ENCODE peak calls at places on chromosomes 3 and 15, in five cellular contexts. One of them, this sample, is unnamed.
A peak's percentile ranks its signal among the peaks of the same experiment; 100 is the strongest.

GRCh38 chr15:76973362-76973743 is 21.6 kb upstream of the PSTPIP1 start:
- DNase-seq in DMS153: no peak
- DNase-seq in stimulated activated CD4-positive, alpha-beta T cell treated with anti-CD3 and anti-CD28 coated beads, Interleukin-15, amount 100 ng/mL, for 24 hours: peak; percentile 78
- DNase-seq in hepatic stellate cell: peak; percentile 43
- DNase-seq in Peyer's patch: peak; percentile 52
- DNase-seq in this sample: no peak

GRCh38 chr15:87863152-87863551 is 393.4 kb downstream of the NTRK3 start:
- DNase-seq in DMS153: no peak
- DNase-seq in stimulated activated CD4-positive, alpha-beta T cell treated with anti-CD3 and anti-CD28 coated beads, Interleukin-15, amount 100 ng/mL, for 24 hours: no peak
- DNase-seq in hepatic stellate cell: no peak
- DNase-seq in Peyer's patch: no peak
- DNase-seq in this sample: no peak

GRCh38 chr3:54427501-54427900 is 305.1 kb downstream of the CACNA2D3 start:
- DNase-seq in DMS153: peak; percentile 68
- DNase-seq in stimulated activated CD4-positive, alpha-beta T cell treated with anti-CD3 and anti-CD28 coated beads, Interleukin-15, amount 100 ng/mL, for 24 hours: no peak
- DNase-seq in hepatic stellate cell: no peak
- DNase-seq in Peyer's patch: no peak
- DNase-seq in this sample: no peak

GRCh38 chr3:67655364-67656121 is 1.1 kb upstream of the SUCLG2 start:
- DNase-seq in DMS153: no peak
- DNase-seq in stimulated activated CD4-positive, alpha-beta T cell treated with anti-CD3 and anti-CD28 coated beads, Interleukin-15, amount 100 ng/mL, for 24 hours: peak; percentile 82
- DNase-seq in hepatic stellate cell: no peak
- DNase-seq in Peyer's patch: peak; percentile 93
- DNase-seq in this sample: no peak

GRCh38 chr15:31222769-31223345 is 103.8 kb upstream of the KLF13 start:
- DNase-seq in DMS153: no peak
- DNase-seq in stimulated activated CD4-positive, alpha-beta T cell treated with anti-CD3 and anti-CD28 coated beads, Interleukin-15, amount 100 ng/mL, for 24 hours: no peak
- DNase-seq in hepatic stellate cell: no peak
- DNase-seq in Peyer's patch: no peak
- DNase-seq in this sample: no peak

GRCh38 chr3:14914777-14915113 is 32.6 kb upstream of the NR2C2 start:
- DNase-seq in DMS153: no peak
- DNase-seq in stimulated activated CD4-positive, alpha-beta T cell treated with anti-CD3 and anti-CD28 coated beads, Interleukin-15, amount 100 ng/mL, for 24 hours: no peak
- DNase-seq in hepatic stellate cell: no peak
- DNase-seq in Peyer's patch: no peak
- DNase-seq in this sample: no peak

GRCh38 chr3:150412599-150413069 is 4.5 kb downstream of the TSC22D2 start:
- DNase-seq in DMS153: no peak
- DNase-seq in stimulated activated CD4-positive, alpha-beta T cell treated with anti-CD3 and anti-CD28 coated beads, Interleukin-15, amount 100 ng/mL, for 24 hours: peak; percentile 24
- DNase-seq in hepatic stellate cell: no peak
- DNase-seq in Peyer's patch: no peak
- DNase-seq in this sample: no peak

GRCh38 chr3:123799544-123800351 is 84.4 kb downstream of the MYLK start:
- DNase-seq in DMS153: no peak
- DNase-seq in stimulated activated CD4-positive, alpha-beta T cell treated with anti-CD3 and anti-CD28 coated beads, Interleukin-15, amount 100 ng/mL, for 24 hours: no peak
- DNase-seq in hepatic stellate cell: no peak
- DNase-seq in Peyer's patch: no peak
- DNase-seq in this sample: no peak

GRCh38 chr3:77707271-77707670 is 667.4 kb downstream of the ROBO2 start:
- DNase-seq in DMS153: no peak
- DNase-seq in stimulated activated CD4-positive, alpha-beta T cell treated with anti-CD3 and anti-CD28 coated beads, Interleukin-15, amount 100 ng/mL, for 24 hours: no peak
- DNase-seq in hepatic stellate cell: no peak
- DNase-seq in Peyer's patch: no peak
- DNase-seq in this sample: no peak

GRCh38 chr3:50352762-50353161 is 2.1 kb downstream of the CYB561D2 start:
- DNase-seq in DMS153: no peak
- DNase-seq in stimulated activated CD4-positive, alpha-beta T cell treated with anti-CD3 and anti-CD28 coated beads, Interleukin-15, amount 100 ng/mL, for 24 hours: no peak
- DNase-seq in hepatic stellate cell: peak; percentile 58
- DNase-seq in Peyer's patch: no peak
- DNase-seq in this sample: no peak

GRCh38 chr15:59632714-59633113 is 21.1 kb downstream of the GCNT3 start:
- DNase-seq in DMS153: no peak
- DNase-seq in stimulated activated CD4-positive, alpha-beta T cell treated with anti-CD3 and anti-CD28 coated beads, Interleukin-15, amount 100 ng/mL, for 24 hours: no peak
- DNase-seq in hepatic stellate cell: no peak
- DNase-seq in Peyer's patch: no peak
- DNase-seq in this sample: no peak

GRCh38 chr15:68730491-68731317 is 90.0 kb downstream of the ANP32A start:
- DNase-seq in DMS153: no peak
- DNase-seq in stimulated activated CD4-positive, alpha-beta T cell treated with anti-CD3 and anti-CD28 coated beads, Interleukin-15, amount 100 ng/mL, for 24 hours: peak; percentile 22
- DNase-seq in hepatic stellate cell: peak; percentile 29
- DNase-seq in Peyer's patch: no peak
- DNase-seq in this sample: no peak

GRCh38 chr3:183161552-183162345 is 785 bp downstream of the LAMP3 start:
- DNase-seq in DMS153: no peak
- DNase-seq in stimulated activated CD4-positive, alpha-beta T cell treated with anti-CD3 and anti-CD28 coated beads, Interleukin-15, amount 100 ng/mL, for 24 hours: no peak
- DNase-seq in hepatic stellate cell: no peak
- DNase-seq in Peyer's patch: peak; percentile 55
- DNase-seq in this sample: no peak

GRCh38 chr15:89457086-89457485 is 39.3 kb downstream of the RHCG start:
- DNase-seq in DMS153: peak; percentile 10
- DNase-seq in stimulated activated CD4-positive, alpha-beta T cell treated with anti-CD3 and anti-CD28 coated beads, Interleukin-15, amount 100 ng/mL, for 24 hours: no peak
- DNase-seq in hepatic stellate cell: peak; percentile 56
- DNase-seq in Peyer's patch: no peak
- DNase-seq in this sample: no peak

GRCh38 chr3:46114324-46114988 is 87.2 kb upstream of the XCR1 start:
- DNase-seq in DMS153: no peak
- DNase-seq in stimulated activated CD4-positive, alpha-beta T cell treated with anti-CD3 and anti-CD28 coated beads, Interleukin-15, amount 100 ng/mL, for 24 hours: no peak
- DNase-seq in hepatic stellate cell: no peak
- DNase-seq in Peyer's patch: no peak
- DNase-seq in this sample: no peak

GRCh38 chr3:167882057-167882667 is 146.6 kb downstream of the SERPINI1 start:
- DNase-seq in DMS153: peak; percentile 44
- DNase-seq in stimulated activated CD4-positive, alpha-beta T cell treated with anti-CD3 and anti-CD28 coated beads, Interleukin-15, amount 100 ng/mL, for 24 hours: no peak
- DNase-seq in hepatic stellate cell: no peak
- DNase-seq in Peyer's patch: no peak
- DNase-seq in this sample: peak; percentile 28

GRCh38 chr3:16122155-16122554 is 52.3 kb upstream of the GALNT15 start:
- DNase-seq in DMS153: no peak
- DNase-seq in stimulated activated CD4-positive, alpha-beta T cell treated with anti-CD3 and anti-CD28 coated beads, Interleukin-15, amount 100 ng/mL, for 24 hours: no peak
- DNase-seq in hepatic stellate cell: no peak
- DNase-seq in Peyer's patch: no peak
- DNase-seq in this sample: no peak

GRCh38 chr3:63655519-63655918 is 3.0 kb downstream of the SNTN start:
- DNase-seq in DMS153: no peak
- DNase-seq in stimulated activated CD4-positive, alpha-beta T cell treated with anti-CD3 and anti-CD28 coated beads, Interleukin-15, amount 100 ng/mL, for 24 hours: no peak
- DNase-seq in hepatic stellate cell: peak; percentile 36
- DNase-seq in Peyer's patch: no peak
- DNase-seq in this sample: no peak

GRCh38 chr3:45095916-45096526 is 50.2 kb downstream of the CDCP1 start:
- DNase-seq in DMS153: no peak
- DNase-seq in stimulated activated CD4-positive, alpha-beta T cell treated with anti-CD3 and anti-CD28 coated beads, Interleukin-15, amount 100 ng/mL, for 24 hours: no peak
- DNase-seq in hepatic stellate cell: no peak
- DNase-seq in Peyer's patch: no peak
- DNase-seq in this sample: no peak

GRCh38 chr3:101216710-101217457 is 103.5 kb downstream of the IMPG2 start:
- DNase-seq in DMS153: no peak
- DNase-seq in stimulated activated CD4-positive, alpha-beta T cell treated with anti-CD3 and anti-CD28 coated beads, Interleukin-15, amount 100 ng/mL, for 24 hours: no peak
- DNase-seq in hepatic stellate cell: no peak
- DNase-seq in Peyer's patch: no peak
- DNase-seq in this sample: no peak

GRCh38 chr3:172138792-172139507 is 99.6 kb downstream of the FNDC3B start:
- DNase-seq in DMS153: peak; percentile 38
- DNase-seq in stimulated activated CD4-positive, alpha-beta T cell treated with anti-CD3 and anti-CD28 coated beads, Interleukin-15, amount 100 ng/mL, for 24 hours: peak; percentile 53
- DNase-seq in hepatic stellate cell: no peak
- DNase-seq in Peyer's patch: no peak
- DNase-seq in this sample: peak; percentile 60

GRCh38 chr3:149356044-149356592 is 21.3 kb downstream of the TM4SF1 start:
- DNase-seq in DMS153: no peak
- DNase-seq in stimulated activated CD4-positive, alpha-beta T cell treated with anti-CD3 and anti-CD28 coated beads, Interleukin-15, amount 100 ng/mL, for 24 hours: no peak
- DNase-seq in hepatic stellate cell: no peak
- DNase-seq in Peyer's patch: no peak
- DNase-seq in this sample: no peak

GRCh38 chr15:88476635-88477038 is 9.1 kb downstream of the MRPS11 start:
- DNase-seq in DMS153: no peak
- DNase-seq in stimulated activated CD4-positive, alpha-beta T cell treated with anti-CD3 and anti-CD28 coated beads, Interleukin-15, amount 100 ng/mL, for 24 hours: peak; percentile 12
- DNase-seq in hepatic stellate cell: peak; percentile 63
- DNase-seq in Peyer's patch: no peak
- DNase-seq in this sample: peak; percentile 7

GRCh38 chr15:40338921-40339620 is 1.7 kb downstream of the CCDC9B start:
- DNase-seq in DMS153: no peak
- DNase-seq in stimulated activated CD4-positive, alpha-beta T cell treated with anti-CD3 and anti-CD28 coated beads, Interleukin-15, amount 100 ng/mL, for 24 hours: no peak
- DNase-seq in hepatic stellate cell: peak; percentile 94
- DNase-seq in Peyer's patch: no peak
- DNase-seq in this sample: no peak

GRCh38 chr3:58005662-58006061 is 2.6 kb upstream of the FLNB start:
- DNase-seq in DMS153: no peak
- DNase-seq in stimulated activated CD4-positive, alpha-beta T cell treated with anti-CD3 and anti-CD28 coated beads, Interleukin-15, amount 100 ng/mL, for 24 hours: no peak
- DNase-seq in hepatic stellate cell: peak; percentile 55
- DNase-seq in Peyer's patch: no peak
- DNase-seq in this sample: no peak

GRCh38 chr15:98067339-98067738 is 106.8 kb downstream of the ARRDC4 start:
- DNase-seq in DMS153: no peak
- DNase-seq in stimulated activated CD4-positive, alpha-beta T cell treated with anti-CD3 and anti-CD28 coated beads, Interleukin-15, amount 100 ng/mL, for 24 hours: no peak
- DNase-seq in hepatic stellate cell: no peak
- DNase-seq in Peyer's patch: no peak
- DNase-seq in this sample: no peak

GRCh38 chr3:58073315-58074125 is 65.3 kb downstream of the FLNB start:
- DNase-seq in DMS153: no peak
- DNase-seq in stimulated activated CD4-positive, alpha-beta T cell treated with anti-CD3 and anti-CD28 coated beads, Interleukin-15, amount 100 ng/mL, for 24 hours: no peak
- DNase-seq in hepatic stellate cell: no peak
- DNase-seq in Peyer's patch: no peak
- DNase-seq in this sample: no peak

GRCh38 chr15:86483936-86484335 is 404.3 kb downstream of the AGBL1 start:
- DNase-seq in DMS153: no peak
- DNase-seq in stimulated activated CD4-positive, alpha-beta T cell treated with anti-CD3 and anti-CD28 coated beads, Interleukin-15, amount 100 ng/mL, for 24 hours: no peak
- DNase-seq in hepatic stellate cell: no peak
- DNase-seq in Peyer's patch: no peak
- DNase-seq in this sample: no peak